ENCODE peak calls at places on chromosome 21, in eight cellular contexts. One of them, this sample, is unnamed.

GRCh38 chr21:17250651-17251294 is 262.1 kb upstream of the CXADR start:
- DNase-seq in PC-9: no peak
- DNase-seq in WTC11: no peak
- DNase-seq in RWPE1: no peak
- DNase-seq in brain microvascular endothelial cell: peak
- DNase-seq in bronchial epithelial cell: no peak
- DNase-seq in PC-3: peak
- DNase-seq in fibroblast of the aortic adventitia: no peak
- DNase-seq in this sample: no peak

GRCh38 chr21:16071082-16071481 is 341.3 kb downstream of the USP25 start:
- DNase-seq in PC-9: no peak
- DNase-seq in WTC11: no peak
- DNase-seq in RWPE1: no peak
- DNase-seq in brain microvascular endothelial cell: no peak
- DNase-seq in bronchial epithelial cell: no peak
- DNase-seq in PC-3: no peak
- DNase-seq in fibroblast of the aortic adventitia: peak
- DNase-seq in this sample: no peak

GRCh38 chr21:15725949-15726348 is 3.8 kb upstream of the USP25 start:
- DNase-seq in PC-9: no peak
- DNase-seq in WTC11: no peak
- DNase-seq in RWPE1: no peak
- DNase-seq in brain microvascular endothelial cell: no peak
- DNase-seq in bronchial epithelial cell: no peak
- DNase-seq in PC-3: no peak
- DNase-seq in fibroblast of the aortic adventitia: no peak
- DNase-seq in this sample: no peak

GRCh38 chr21:34074283-34075098 is 1.1 kb downstream of the MRPS6 start:
- DNase-seq in PC-9: no peak
- DNase-seq in WTC11: peak
- DNase-seq in RWPE1: peak
- DNase-seq in brain microvascular endothelial cell: no peak
- DNase-seq in bronchial epithelial cell: peak
- DNase-seq in PC-3: peak
- DNase-seq in fibroblast of the aortic adventitia: peak
- DNase-seq in this sample: peak

GRCh38 chr21:31158789-31159581 is 120.7 kb upstream of the KRTAP19-8 start:
- DNase-seq in PC-9: no peak
- DNase-seq in WTC11: no peak
- DNase-seq in RWPE1: no peak
- DNase-seq in brain microvascular endothelial cell: no peak
- DNase-seq in bronchial epithelial cell: no peak
- DNase-seq in PC-3: no peak
- DNase-seq in fibroblast of the aortic adventitia: peak
- DNase-seq in this sample: no peak

GRCh38 chr21:33488936-33489335 is 2.6 kb downstream of the DNAJC28 start:
- DNase-seq in PC-9: no peak
- DNase-seq in WTC11: no peak
- DNase-seq in RWPE1: no peak
- DNase-seq in brain microvascular endothelial cell: no peak
- DNase-seq in bronchial epithelial cell: no peak
- DNase-seq in PC-3: no peak
- DNase-seq in fibroblast of the aortic adventitia: no peak
- DNase-seq in this sample: no peak

GRCh38 chr21:17512245-17513213 is at the start of gene CXADR:
- DNase-seq in PC-9: peak
- DNase-seq in WTC11: peak
- DNase-seq in RWPE1: peak
- DNase-seq in brain microvascular endothelial cell: no peak
- DNase-seq in bronchial epithelial cell: peak
- DNase-seq in PC-3: peak
- DNase-seq in fibroblast of the aortic adventitia: no peak
- DNase-seq in this sample: peak

GRCh38 chr21:36113647-36114428 is 21.0 kb upstream of the CBR3 start:
- DNase-seq in PC-9: peak
- DNase-seq in WTC11: no peak
- DNase-seq in RWPE1: no peak
- DNase-seq in brain microvascular endothelial cell: no peak
- DNase-seq in bronchial epithelial cell: peak
- DNase-seq in PC-3: peak
- DNase-seq in fibroblast of the aortic adventitia: no peak
- DNase-seq in this sample: no peak

GRCh38 chr21:45200596-45201296 is 86.9 kb downstream of the POFUT2 start:
- DNase-seq in PC-9: no peak
- DNase-seq in WTC11: no peak
- DNase-seq in RWPE1: no peak
- DNase-seq in brain microvascular endothelial cell: no peak
- DNase-seq in bronchial epithelial cell: no peak
- DNase-seq in PC-3: no peak
- DNase-seq in fibroblast of the aortic adventitia: no peak
- DNase-seq in this sample: no peak

GRCh38 chr21:34878940-34879339 is 170.2 kb downstream of the RUNX1 start:
- DNase-seq in PC-9: peak
- DNase-seq in WTC11: no peak
- DNase-seq in RWPE1: no peak
- DNase-seq in brain microvascular endothelial cell: no peak
- DNase-seq in bronchial epithelial cell: peak
- DNase-seq in PC-3: peak
- DNase-seq in fibroblast of the aortic adventitia: no peak
- DNase-seq in this sample: no peak

GRCh38 chr21:28884481-28884880 is 108.2 kb downstream of the LTN1 start:
- DNase-seq in PC-9: no peak
- DNase-seq in WTC11: no peak
- DNase-seq in RWPE1: no peak
- DNase-seq in brain microvascular endothelial cell: no peak
- DNase-seq in bronchial epithelial cell: no peak
- DNase-seq in PC-3: peak
- DNase-seq in fibroblast of the aortic adventitia: no peak
- DNase-seq in this sample: no peak

GRCh38 chr21:20353351-20353750 is 644.9 kb upstream of the NCAM2 start:
- DNase-seq in PC-9: peak
- DNase-seq in WTC11: no peak
- DNase-seq in RWPE1: peak
- DNase-seq in brain microvascular endothelial cell: no peak
- DNase-seq in bronchial epithelial cell: peak
- DNase-seq in PC-3: peak
- DNase-seq in fibroblast of the aortic adventitia: no peak
- DNase-seq in this sample: no peak

GRCh38 chr21:22355949-22356348 is 1357.7 kb downstream of the NCAM2 start:
- DNase-seq in PC-9: no peak
- DNase-seq in WTC11: no peak
- DNase-seq in RWPE1: no peak
- DNase-seq in brain microvascular endothelial cell: no peak
- DNase-seq in bronchial epithelial cell: no peak
- DNase-seq in PC-3: peak
- DNase-seq in fibroblast of the aortic adventitia: no peak
- DNase-seq in this sample: peak

GRCh38 chr21:14438204-14438603 is 55.3 kb upstream of the HSPA13 start:
- DNase-seq in PC-9: no peak
- DNase-seq in WTC11: no peak
- DNase-seq in RWPE1: no peak
- DNase-seq in brain microvascular endothelial cell: no peak
- DNase-seq in bronchial epithelial cell: no peak
- DNase-seq in PC-3: no peak
- DNase-seq in fibroblast of the aortic adventitia: peak
- DNase-seq in this sample: no peak

GRCh38 chr21:37870229-37870628 is 46.0 kb downstream of the KCNJ6 start:
- DNase-seq in PC-9: no peak
- DNase-seq in WTC11: no peak
- DNase-seq in RWPE1: no peak
- DNase-seq in brain microvascular endothelial cell: no peak
- DNase-seq in bronchial epithelial cell: no peak
- DNase-seq in PC-3: no peak
- DNase-seq in fibroblast of the aortic adventitia: no peak
- DNase-seq in this sample: no peak

GRCh38 chr21:18914570-18914969 is 511.0 kb upstream of the TMPRSS15 start:
- DNase-seq in PC-9: no peak
- DNase-seq in WTC11: no peak
- DNase-seq in RWPE1: no peak
- DNase-seq in brain microvascular endothelial cell: no peak
- DNase-seq in bronchial epithelial cell: no peak
- DNase-seq in PC-3: no peak
- DNase-seq in fibroblast of the aortic adventitia: no peak
- DNase-seq in this sample: no peak

GRCh38 chr21:18902641-18903040 is 499.1 kb upstream of the TMPRSS15 start:
- DNase-seq in PC-9: no peak
- DNase-seq in WTC11: no peak
- DNase-seq in RWPE1: no peak
- DNase-seq in brain microvascular endothelial cell: no peak
- DNase-seq in bronchial epithelial cell: no peak
- DNase-seq in PC-3: no peak
- DNase-seq in fibroblast of the aortic adventitia: no peak
- DNase-seq in this sample: no peak

GRCh38 chr21:18913914-18914313 is 510.3 kb upstream of the TMPRSS15 start:
- DNase-seq in PC-9: no peak
- DNase-seq in WTC11: peak
- DNase-seq in RWPE1: no peak
- DNase-seq in brain microvascular endothelial cell: no peak
- DNase-seq in bronchial epithelial cell: no peak
- DNase-seq in PC-3: no peak
- DNase-seq in fibroblast of the aortic adventitia: no peak
- DNase-seq in this sample: no peak

DNA sequence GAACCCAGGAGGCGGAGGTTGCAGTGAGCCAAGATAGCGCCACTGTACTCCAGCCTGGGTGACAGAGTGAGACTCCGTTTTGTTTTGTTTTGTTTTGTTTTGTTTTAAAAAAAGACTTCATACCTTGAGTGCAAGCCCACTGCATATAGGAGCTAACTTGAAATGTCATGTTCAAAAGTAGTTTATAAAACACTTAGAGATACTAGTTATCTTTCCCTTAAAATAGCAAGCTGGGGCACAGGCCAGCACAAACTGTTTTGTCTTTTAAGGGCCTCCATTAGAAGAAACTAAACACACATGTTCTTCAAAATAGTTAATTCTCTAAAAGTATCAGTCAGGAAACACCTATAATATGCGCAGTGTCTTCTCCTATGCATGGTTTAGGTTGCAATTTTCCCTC is 505.1 kb upstream of the TMPRSS15 start:
- DNase-seq in PC-9: no peak
- DNase-seq in WTC11: no peak
- DNase-seq in RWPE1: no peak
- DNase-seq in brain microvascular endothelial cell: no peak
- DNase-seq in bronchial epithelial cell: no peak
- DNase-seq in PC-3: no peak
- DNase-seq in fibroblast of the aortic adventitia: no peak
- DNase-seq in this sample: no peak
- TF ChIP-seq CTCF in PC-9: no peak
- TF ChIP-seq CTCF in WTC11: no peak
- TF ChIP-seq CTCF in RWPE1: no peak
- TF ChIP-seq CTCF in brain microvascular endothelial cell: no peak
- TF ChIP-seq CTCF in bronchial epithelial cell: no peak
- TF ChIP-seq CTCF in PC-3: no peak
- TF ChIP-seq CTCF in fibroblast of the aortic adventitia: no peak
- TF ChIP-seq CTCF in this sample: no peak

DNA sequence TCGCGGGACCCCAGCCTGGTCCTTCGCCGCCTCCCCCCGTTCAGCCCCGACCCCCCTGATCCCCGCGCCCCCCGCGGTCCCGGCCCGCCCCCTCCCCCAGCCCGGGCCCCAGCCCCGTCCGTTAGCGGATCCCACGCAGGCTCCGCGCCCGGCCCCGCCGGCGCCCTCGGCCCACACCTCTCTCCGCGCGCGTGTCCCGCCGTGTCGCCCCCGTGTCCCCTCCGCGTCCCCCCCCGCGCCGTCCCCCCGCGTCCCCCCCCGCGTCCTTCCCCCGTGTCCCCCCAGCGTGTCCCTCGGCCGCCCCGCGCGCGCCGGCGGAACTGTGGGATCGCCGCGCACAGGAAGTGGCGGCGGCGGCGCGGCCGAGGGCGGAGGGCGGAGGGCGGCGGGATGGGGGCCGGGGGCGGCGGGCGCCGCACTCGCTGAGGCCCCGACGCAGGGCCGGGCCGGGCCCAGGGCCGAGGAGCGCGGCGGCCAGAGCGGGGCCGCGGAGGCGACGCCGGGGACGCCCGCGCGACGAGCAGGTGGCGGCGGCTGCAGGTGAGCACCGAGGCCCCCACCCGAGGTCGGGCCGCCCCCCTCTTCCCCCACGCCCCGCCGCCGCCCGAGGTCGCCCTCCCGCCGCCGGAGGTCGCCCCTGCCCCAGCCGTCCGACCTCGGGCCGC is at the start of gene AGPAT3:
- DNase-seq in PC-9: no peak
- DNase-seq in WTC11: no peak
- DNase-seq in RWPE1: no peak
- DNase-seq in brain microvascular endothelial cell: no peak
- DNase-seq in bronchial epithelial cell: no peak
- DNase-seq in PC-3: peak
- DNase-seq in fibroblast of the aortic adventitia: no peak
- DNase-seq in this sample: no peak
- TF ChIP-seq CTCF in PC-9: no peak
- TF ChIP-seq CTCF in WTC11: no peak
- TF ChIP-seq CTCF in RWPE1: no peak
- TF ChIP-seq CTCF in brain microvascular endothelial cell: no peak
- TF ChIP-seq CTCF in bronchial epithelial cell: no peak
- TF ChIP-seq CTCF in PC-3: no peak
- TF ChIP-seq CTCF in fibroblast of the aortic adventitia: no peak
- TF ChIP-seq CTCF in this sample: no peak

GRCh38 chr21:27212444-27212843 is 245.6 kb upstream of the ADAMTS5 start:
- DNase-seq in PC-9: no peak
- DNase-seq in WTC11: no peak
- DNase-seq in RWPE1: no peak
- DNase-seq in brain microvascular endothelial cell: no peak
- DNase-seq in bronchial epithelial cell: no peak
- DNase-seq in PC-3: no peak
- DNase-seq in fibroblast of the aortic adventitia: peak
- DNase-seq in this sample: no peak

GRCh38 chr21:27219068-27219467 is 252.2 kb upstream of the ADAMTS5 start:
- DNase-seq in PC-9: no peak
- DNase-seq in WTC11: no peak
- DNase-seq in RWPE1: no peak
- DNase-seq in brain microvascular endothelial cell: peak
- DNase-seq in bronchial epithelial cell: peak
- DNase-seq in PC-3: peak
- DNase-seq in fibroblast of the aortic adventitia: peak
- DNase-seq in this sample: peak

GRCh38 chr21:27213328-27213727 is 246.4 kb upstream of the ADAMTS5 start:
- DNase-seq in PC-9: no peak
- DNase-seq in WTC11: no peak
- DNase-seq in RWPE1: no peak
- DNase-seq in brain microvascular endothelial cell: peak
- DNase-seq in bronchial epithelial cell: peak
- DNase-seq in PC-3: peak
- DNase-seq in fibroblast of the aortic adventitia: peak
- DNase-seq in this sample: no peak
- TF ChIP-seq CTCF in PC-9: no peak
- TF ChIP-seq CTCF in WTC11: no peak
- TF ChIP-seq CTCF in RWPE1: no peak
- TF ChIP-seq CTCF in brain microvascular endothelial cell: peak
- TF ChIP-seq CTCF in bronchial epithelial cell: no peak
- TF ChIP-seq CTCF in PC-3: peak
- TF ChIP-seq CTCF in fibroblast of the aortic adventitia: peak
- TF ChIP-seq CTCF in this sample: peak

DNA sequence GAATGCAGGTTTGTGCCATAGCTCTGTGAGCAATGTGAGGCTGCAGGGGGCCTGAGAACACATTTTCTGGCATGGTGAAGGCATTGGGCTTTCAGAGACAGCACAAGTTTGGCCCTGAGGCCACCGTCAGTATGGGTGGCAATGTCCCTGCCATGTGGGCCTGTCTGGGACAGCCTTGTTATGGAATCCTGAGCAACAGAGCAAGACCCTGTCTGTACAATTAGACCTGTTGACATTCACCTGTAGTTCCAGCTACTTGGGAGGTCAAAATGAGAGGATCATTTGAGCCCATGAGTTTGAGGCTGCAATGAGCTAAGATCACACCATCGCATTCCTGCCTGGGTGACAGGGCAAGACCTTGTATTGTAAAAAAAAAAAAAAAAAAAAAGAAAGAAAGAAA is 35.6 kb downstream of the PRDM15 start:
- DNase-seq in PC-9: no peak
- DNase-seq in WTC11: no peak
- DNase-seq in RWPE1: no peak
- DNase-seq in brain microvascular endothelial cell: no peak
- DNase-seq in bronchial epithelial cell: no peak
- DNase-seq in PC-3: no peak
- DNase-seq in fibroblast of the aortic adventitia: no peak
- DNase-seq in this sample: no peak
- TF ChIP-seq CTCF in PC-9: no peak
- TF ChIP-seq CTCF in WTC11: no peak
- TF ChIP-seq CTCF in RWPE1: no peak
- TF ChIP-seq CTCF in brain microvascular endothelial cell: no peak
- TF ChIP-seq CTCF in bronchial epithelial cell: no peak
- TF ChIP-seq CTCF in PC-3: no peak
- TF ChIP-seq CTCF in fibroblast of the aortic adventitia: no peak
- TF ChIP-seq CTCF in this sample: no peak